ENCODE peak calls at places on chromosomes 11 and 22, in five cellular contexts. V is CD8-positive, alpha-beta memory T cell; D is HepG2; M is cardiac muscle cell; U is neural progenitor cell. G is an unnamed sample. For H3K36me3, the result is how much of the 10 kb centered on the place peaks cover.

GRCh38 chr11:119338318-119338890 is 2.3 kb downstream of the C1QTNF5 start:
- DNase-seq in V (peak), D (peak), M (peak), U (peak), G (peak)

GRCh38 chr11:84398017-84398626 is 1112.0 kb upstream of the CCDC90B start:
- DNase-seq in M (peak), U (peak), V (no peak), D (peak), G (no peak)

GRCh38 chr11:12243511-12243910 is 133.1 kb downstream of the MICAL2 start:
- DNase-seq in M (no peak), D (no peak), U (no peak), V (no peak), G (no peak)

GRCh38 chr11:134625151-134625550 is 213.1 kb upstream of the B3GAT1 start:
- DNase-seq in U (no peak), V (no peak), M (no peak), D (no peak), G (no peak)

GRCh38 chr11:33534575-33534974 is 166.1 kb downstream of the C11orf91 start:
- DNase-seq in D (no peak), V (no peak), M (no peak), U (no peak), G (no peak)

GRCh38 chr11:39571081-39571480 is 1888.4 kb downstream of the LRRC4C start:
- DNase-seq in V (no peak), M (no peak), D (no peak), U (no peak), G (no peak)

GRCh38 chr11:10473371-10473770 is 18.3 kb downstream of the AMPD3 start:
- DNase-seq in U (no peak), M (no peak), V (no peak), D (no peak), G (no peak)

GRCh38 chr11:71206186-71206585 is 46.2 kb downstream of the SHANK2 start:
- DNase-seq in V (no peak), D (no peak), U (peak), M (no peak), G (no peak)

DNA sequence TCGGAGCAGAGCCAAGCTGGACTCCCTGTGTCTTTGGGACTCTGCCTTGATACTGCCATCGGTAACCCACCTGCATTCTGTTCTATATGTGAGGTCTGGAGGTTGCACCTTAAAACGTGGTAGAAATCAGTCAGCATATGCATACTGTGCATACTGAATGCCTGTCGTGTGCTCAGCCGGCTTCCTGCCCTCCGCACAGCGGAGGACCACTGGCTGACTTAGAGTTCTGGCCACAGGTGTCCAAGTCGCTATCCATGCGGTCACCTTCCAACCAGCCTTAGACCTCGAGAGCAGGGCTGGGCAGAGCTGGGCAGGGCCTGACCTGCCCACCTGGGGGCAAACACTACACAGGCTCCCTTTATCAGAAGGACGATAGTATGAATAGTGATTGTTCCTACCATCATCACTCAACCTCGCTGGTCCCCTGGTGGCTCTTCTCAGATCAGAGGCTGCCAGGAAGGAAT is 3.8 kb downstream of the TBC1D10C start:
- DNase-seq in M (no peak), U (no peak), D (no peak), V (no peak), G (no peak)
- H3K4me3 ChIP-seq in M (no peak), U (no peak), D (no peak), V (peak), G (no peak)

GRCh38 chr11:125071408-125071807 is 8.3 kb downstream of the SLC37A2 start:
- DNase-seq in V (no peak), M (no peak), U (no peak), D (no peak), G (peak)
- H3K36me3 ChIP-seq in V (under half), M (under half), U (under half), D (under half), G (under half)

GRCh38 chr11:75341583-75341982 is 9.9 kb downstream of the ARRB1 start:
- DNase-seq in V (no peak), M (no peak), U (no peak), D (no peak), G (no peak)

GRCh38 chr11:75339685-75340409 is 11.6 kb downstream of the ARRB1 start:
- DNase-seq in U (peak), V (no peak), D (no peak), M (no peak), G (no peak)

GRCh38 chr11:75334976-75335375 is 16.5 kb downstream of the ARRB1 start:
- DNase-seq in D (no peak), M (no peak), U (peak), V (no peak), G (no peak)

GRCh38 chr11:75337195-75337654 is 14.2 kb downstream of the ARRB1 start:
- DNase-seq in D (no peak), V (no peak), U (no peak), M (no peak), G (peak)

DNA sequence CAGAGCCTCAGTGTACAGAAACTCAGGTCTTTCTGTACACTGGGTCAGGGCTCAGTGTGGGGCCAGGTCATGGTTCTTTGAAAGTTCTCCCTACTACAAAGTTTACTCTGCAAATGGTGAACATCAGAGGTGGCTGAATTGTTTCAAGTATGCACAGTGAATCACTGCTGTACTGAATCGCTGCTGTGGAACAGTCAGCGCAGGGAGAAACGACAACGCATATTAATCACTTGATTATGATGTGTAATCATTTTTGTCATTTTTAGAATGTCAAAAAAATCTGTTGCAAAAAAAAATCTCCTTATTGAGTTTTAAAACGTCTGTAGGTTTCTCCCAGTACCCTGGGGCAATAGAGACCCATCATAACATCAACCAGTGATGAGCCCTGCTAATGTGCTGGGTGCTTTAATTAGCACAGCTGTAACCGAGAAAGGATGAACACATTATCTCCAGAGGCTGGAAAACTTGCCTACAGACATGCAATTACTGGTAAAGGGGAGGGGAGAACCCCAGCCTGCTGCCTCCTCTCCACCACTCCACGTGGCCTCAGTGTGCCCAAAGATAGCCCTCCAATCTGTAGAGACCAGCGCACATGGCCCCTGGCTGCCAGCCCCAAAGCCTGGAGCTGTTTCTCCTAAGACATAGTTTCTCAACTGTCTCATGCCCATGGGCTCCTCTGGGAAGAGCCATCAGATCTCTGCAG is 12.8 kb downstream of the ARRB1 start:
- DNase-seq in M (no peak), V (no peak), D (no peak), U (no peak), G (no peak)
- H3K4me3 ChIP-seq in M (no peak), V (peak), D (no peak), U (no peak), G (no peak)

GRCh38 chr22:40531951-40532900 is 104.3 kb downstream of the MRTFA start:
- DNase-seq in M (no peak), D (no peak), U (no peak), V (no peak), G (no peak)

GRCh38 chr22:40534379-40535188 is 101.9 kb downstream of the MRTFA start:
- DNase-seq in M (no peak), V (no peak), D (no peak), U (no peak), G (no peak)

GRCh38 chr22:40535642-40536041 is 100.9 kb downstream of the MRTFA start:
- DNase-seq in M (no peak), D (no peak), U (no peak), V (no peak), G (no peak)

GRCh38 chr22:40535189-40535512 is 101.4 kb downstream of the MRTFA start:
- DNase-seq in M (no peak), D (no peak), U (no peak), V (no peak), G (no peak)

DNA sequence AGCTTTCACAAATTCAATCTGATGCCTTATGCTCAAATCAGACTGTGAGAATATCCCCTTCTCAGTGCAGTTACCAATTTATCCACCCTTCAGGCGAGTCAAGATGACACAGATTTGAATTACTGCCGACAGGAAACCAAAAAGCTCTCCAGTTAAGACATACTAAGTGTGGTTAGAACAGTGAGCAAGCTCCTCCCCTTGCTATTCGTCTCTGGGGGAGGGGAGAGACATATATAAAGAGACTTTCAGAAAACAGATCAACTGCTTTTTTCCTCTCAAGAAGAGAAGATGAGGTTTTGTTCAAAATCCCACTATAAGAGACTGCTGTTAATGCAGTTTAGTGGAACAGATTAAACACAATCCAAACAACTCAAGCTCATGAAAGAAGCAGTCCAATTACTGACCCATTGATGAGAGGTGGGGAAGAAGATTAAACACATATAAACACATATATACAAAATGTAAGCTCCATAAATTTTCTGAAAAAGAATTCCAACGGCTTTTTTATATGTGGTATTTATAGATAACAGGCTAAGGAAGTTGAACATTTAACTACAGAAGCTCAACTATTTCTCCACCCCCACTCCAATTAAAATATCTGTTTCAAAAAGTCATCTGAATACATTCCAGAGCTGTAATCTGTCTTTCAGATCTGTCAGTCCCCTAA is 102.7 kb downstream of the MRTFA start:
- DNase-seq in U (peak), D (no peak), M (peak), V (peak), G (peak)
- H3K36me3 ChIP-seq in U (under half), D (under half), M (under half), V (under half), G (under half)

DNA sequence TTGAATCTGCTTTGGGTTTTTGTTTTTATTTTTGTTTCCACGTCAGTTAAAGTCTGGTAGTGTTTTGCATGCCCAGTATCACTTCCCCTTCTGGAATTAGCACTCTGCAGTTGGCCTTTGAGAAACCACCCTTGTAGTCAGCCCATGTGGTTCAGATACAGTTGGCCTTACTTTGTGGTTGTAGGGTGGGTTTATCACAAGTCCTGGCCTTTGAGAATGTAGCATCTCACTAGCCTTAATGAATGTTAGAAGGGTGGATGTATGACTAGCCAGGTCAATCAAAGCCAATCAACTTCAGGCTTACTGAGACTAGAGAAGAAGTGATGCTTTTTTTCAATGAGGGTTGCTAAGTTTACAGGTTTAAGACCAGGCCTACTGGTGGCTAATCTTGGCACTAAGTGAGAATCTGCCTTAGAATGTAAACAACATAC is 19.8 kb downstream of the ARL14EP start:
- DNase-seq in V (no peak), M (no peak), D (no peak), U (no peak), G (no peak)
- H3K4me3 ChIP-seq in V (no peak), M (no peak), D (no peak), U (no peak), G (no peak)

GRCh38 chr11:2645779-2646118 is 54.0 kb downstream of the KCNQ1OT1 start:
- DNase-seq in M (no peak), D (no peak), V (no peak), U (no peak), G (no peak)
- H3K36me3 ChIP-seq in M (under half), D (under half), V (under half), U (under half), G (under half)

DNA sequence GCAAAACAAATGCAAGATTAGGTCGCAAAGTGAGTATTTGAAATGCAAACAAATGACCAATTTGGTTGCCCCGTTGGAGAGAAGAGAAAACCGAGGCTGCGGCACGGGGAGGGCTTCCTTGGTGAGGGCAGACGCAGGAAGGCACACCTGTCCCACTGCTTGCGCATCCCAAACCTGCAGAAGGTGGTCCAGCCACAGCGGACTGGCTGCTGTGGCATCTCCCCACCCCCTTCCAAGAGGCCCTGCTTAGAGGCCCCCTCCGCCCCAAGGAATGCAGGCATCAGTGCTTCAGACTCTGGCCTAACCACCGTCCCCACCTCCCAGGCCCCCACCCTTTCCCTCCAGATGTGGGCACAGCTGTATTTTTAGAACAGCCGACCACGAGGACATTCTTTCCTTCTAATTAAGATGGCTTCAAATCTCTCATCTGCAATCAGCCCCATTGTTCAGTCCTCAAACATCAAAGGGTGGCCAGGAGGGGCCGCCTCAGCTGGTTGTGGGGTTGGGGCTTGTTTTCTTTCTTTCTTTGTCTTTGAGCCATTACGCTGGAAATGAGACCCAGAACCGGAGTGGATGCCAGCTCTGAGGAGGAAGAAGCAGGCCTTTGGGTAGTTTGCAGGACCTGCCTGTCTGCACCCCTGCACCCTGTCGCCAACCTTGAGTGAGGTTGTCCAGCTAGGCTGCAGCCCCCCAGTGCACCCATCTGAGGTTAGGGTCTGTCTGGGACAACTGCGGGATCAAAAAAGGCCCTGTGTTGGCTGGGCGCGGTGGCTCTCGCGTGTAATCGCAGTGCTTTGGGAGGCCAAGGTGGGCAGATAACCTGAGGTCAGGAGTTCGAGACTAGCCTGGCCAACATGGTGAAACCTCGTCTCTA is 9.4 kb upstream of the DERL3 start:
- DNase-seq in M (peak), D (no peak), U (peak), V (peak), G (no peak)
- H3K4me3 ChIP-seq in M (no peak), D (no peak), U (no peak), V (no peak), G (no peak)